ENCODE peak calls at places on chromosomes 12 and 14, in four cellular contexts. One of them, this sample, is unnamed.

GRCh38 chr12:51009038-51009437 is 17.1 kb downstream of the SLC11A2 start:
- DNase-seq in anterior cingulate cortex: peak; percentile 51
- DNase-seq in AG04450: no peak
- DNase-seq in sciatic nerve: peak; percentile 82
- DNase-seq in this sample: peak; percentile 83

GRCh38 chr12:113068312-113068935 is 11.9 kb downstream of the DTX1 start:
- DNase-seq in anterior cingulate cortex: no peak
- DNase-seq in AG04450: no peak
- DNase-seq in sciatic nerve: no peak
- DNase-seq in this sample: no peak

GRCh38 chr12:128969480-128970055 is 116.3 kb downstream of the GLT1D1 start:
- DNase-seq in anterior cingulate cortex: no peak
- DNase-seq in AG04450: no peak
- DNase-seq in sciatic nerve: no peak
- DNase-seq in this sample: peak; percentile 54

GRCh38 chr14:61585598-61586538 is 109.4 kb upstream of the HIF1A start:
- DNase-seq in anterior cingulate cortex: no peak
- DNase-seq in AG04450: no peak
- DNase-seq in sciatic nerve: peak; percentile 79
- DNase-seq in this sample: no peak

GRCh38 chr12:29023436-29024076 is 125.5 kb upstream of the FAR2 start:
- DNase-seq in anterior cingulate cortex: no peak
- DNase-seq in AG04450: no peak
- DNase-seq in sciatic nerve: no peak
- DNase-seq in this sample: peak; percentile 3

GRCh38 chr14:104979758-104980591 is 1.8 kb upstream of the AHNAK2 start:
- DNase-seq in anterior cingulate cortex: no peak
- DNase-seq in AG04450: no peak
- DNase-seq in sciatic nerve: peak; percentile 59
- DNase-seq in this sample: no peak

GRCh38 chr14:69314327-69314726 is 54.4 kb downstream of the GALNT16 start:
- DNase-seq in anterior cingulate cortex: no peak
- DNase-seq in AG04450: no peak
- DNase-seq in sciatic nerve: peak; percentile 17
- DNase-seq in this sample: no peak

GRCh38 chr14:64040044-64040443 is 187.2 kb downstream of the SYNE2 start:
- DNase-seq in anterior cingulate cortex: no peak
- DNase-seq in AG04450: peak; percentile 10
- DNase-seq in sciatic nerve: no peak
- DNase-seq in this sample: no peak

GRCh38 chr14:27553820-27554219 is 956.0 kb upstream of the NOVA1 start:
- DNase-seq in anterior cingulate cortex: no peak
- DNase-seq in AG04450: no peak
- DNase-seq in sciatic nerve: no peak
- DNase-seq in this sample: no peak

GRCh38 chr14:105006831-105007592 is 13.9 kb downstream of the CDCA4 start:
- DNase-seq in anterior cingulate cortex: no peak
- DNase-seq in AG04450: no peak
- DNase-seq in sciatic nerve: no peak
- DNase-seq in this sample: no peak

GRCh38 chr12:128864516-128865186 is 11.4 kb downstream of the GLT1D1 start:
- DNase-seq in anterior cingulate cortex: no peak
- DNase-seq in AG04450: no peak
- DNase-seq in sciatic nerve: no peak
- DNase-seq in this sample: no peak

GRCh38 chr14:61264022-61264571 is 17.0 kb downstream of the TMEM30B start:
- DNase-seq in anterior cingulate cortex: no peak
- DNase-seq in AG04450: no peak
- DNase-seq in sciatic nerve: no peak
- DNase-seq in this sample: no peak

GRCh38 chr14:55084648-55085441 is 33.4 kb downstream of the MAPK1IP1L start:
- DNase-seq in anterior cingulate cortex: no peak
- DNase-seq in AG04450: no peak
- DNase-seq in sciatic nerve: no peak
- DNase-seq in this sample: no peak

GRCh38 chr12:49644620-49644994 is 21.2 kb downstream of the PRPF40B start:
- DNase-seq in anterior cingulate cortex: peak; percentile 29
- DNase-seq in AG04450: peak; percentile 54
- DNase-seq in sciatic nerve: peak; percentile 89
- DNase-seq in this sample: peak; percentile 79

GRCh38 chr12:113196996-113197395 is 11.5 kb downstream of the RITA1 start:
- DNase-seq in anterior cingulate cortex: peak; percentile 35
- DNase-seq in AG04450: no peak
- DNase-seq in sciatic nerve: peak; percentile 77
- DNase-seq in this sample: peak; percentile 73

GRCh38 chr12:25307818-25308217 is 57.1 kb upstream of the KRAS start:
- DNase-seq in anterior cingulate cortex: no peak
- DNase-seq in AG04450: peak; percentile 41
- DNase-seq in sciatic nerve: no peak
- DNase-seq in this sample: no peak

GRCh38 chr12:106362971-106363370 is 5.4 kb downstream of the POLR3B start:
- DNase-seq in anterior cingulate cortex: no peak
- DNase-seq in AG04450: no peak
- DNase-seq in sciatic nerve: no peak
- DNase-seq in this sample: no peak

GRCh38 chr12:67625004-67625403 is 23.5 kb upstream of the DYRK2 start:
- DNase-seq in anterior cingulate cortex: no peak
- DNase-seq in AG04450: no peak
- DNase-seq in sciatic nerve: no peak
- DNase-seq in this sample: no peak

GRCh38 chr14:81211844-81212243 is 8.9 kb downstream of the GTF2A1 start:
- DNase-seq in anterior cingulate cortex: no peak
- DNase-seq in AG04450: no peak
- DNase-seq in sciatic nerve: no peak
- DNase-seq in this sample: peak; percentile 15

GRCh38 chr12:19574606-19575005 is 135.3 kb downstream of the AEBP2 start:
- DNase-seq in anterior cingulate cortex: no peak
- DNase-seq in AG04450: no peak
- DNase-seq in sciatic nerve: no peak
- DNase-seq in this sample: no peak

GRCh38 chr14:67999693-68000384 is 180.3 kb downstream of the RAD51B start:
- DNase-seq in anterior cingulate cortex: no peak
- DNase-seq in AG04450: no peak
- DNase-seq in sciatic nerve: no peak
- DNase-seq in this sample: no peak

GRCh38 chr12:82176016-82176415 is 182.2 kb downstream of the CCDC59 start:
- DNase-seq in anterior cingulate cortex: no peak
- DNase-seq in AG04450: no peak
- DNase-seq in sciatic nerve: no peak
- DNase-seq in this sample: no peak

GRCh38 chr12:57027805-57028153 is 11.4 kb upstream of the TAC3 start:
- DNase-seq in anterior cingulate cortex: no peak
- DNase-seq in AG04450: no peak
- DNase-seq in sciatic nerve: no peak
- DNase-seq in this sample: no peak

GRCh38 chr12:124566181-124567034 is 1.0 kb downstream of the NCOR2 start:
- DNase-seq in anterior cingulate cortex: peak; percentile 83
- DNase-seq in AG04450: peak; percentile 33
- DNase-seq in sciatic nerve: peak; percentile 93
- DNase-seq in this sample: peak; percentile 81

GRCh38 chr14:102187583-102188001 is 47.9 kb downstream of the WDR20 start:
- DNase-seq in anterior cingulate cortex: no peak
- DNase-seq in AG04450: no peak
- DNase-seq in sciatic nerve: no peak
- DNase-seq in this sample: no peak

GRCh38 chr12:98127336-98127679 is 388.1 kb upstream of the TMPO start:
- DNase-seq in anterior cingulate cortex: no peak
- DNase-seq in AG04450: no peak
- DNase-seq in sciatic nerve: no peak
- DNase-seq in this sample: no peak

GRCh38 chr14:86462193-86462592 is 932.2 kb downstream of the FLRT2 start:
- DNase-seq in anterior cingulate cortex: no peak
- DNase-seq in AG04450: no peak
- DNase-seq in sciatic nerve: no peak
- DNase-seq in this sample: no peak

GRCh38 chr14:74014299-74014698 is 4.8 kb downstream of the ENTPD5 start:
- DNase-seq in anterior cingulate cortex: no peak
- DNase-seq in AG04450: no peak
- DNase-seq in sciatic nerve: no peak
- DNase-seq in this sample: no peak

GRCh38 chr12:115998789-115999478 is 278.6 kb downstream of the MED13L start:
- DNase-seq in anterior cingulate cortex: no peak
- DNase-seq in AG04450: no peak
- DNase-seq in sciatic nerve: no peak
- DNase-seq in this sample: no peak

GRCh38 chr12:10354502-10354901 is 35.3 kb downstream of the KLRK1 start:
- DNase-seq in anterior cingulate cortex: no peak
- DNase-seq in AG04450: no peak
- DNase-seq in sciatic nerve: no peak
- DNase-seq in this sample: no peak